ENCODE peak calls at places on chromosomes 13 and 19, in ten cellular contexts. N is cardiac muscle cell; Z is thoracic aorta; U is heart right ventricle; R is left ventricle myocardium inferior; M is CD8-positive, alpha-beta T cell; V is ascending aorta; I is colonic mucosa; L is esophagus muscularis mucosa; H is RWPE1. C is an unnamed sample.

GRCh38 chr13:48979892-48980291 is 4.2 kb downstream of the FNDC3A start:
- DNase-seq in N (no peak), Z (no peak), U (no peak), R (no peak), M (no peak), V (no peak), I (no peak), L (no peak), H (no peak), C (no peak)

GRCh38 chr19:35455616-35456201 is 7.7 kb downstream of the FFAR2 start:
- DNase-seq in N (no peak), Z (no peak), U (no peak), R (no peak), M (no peak), V (no peak), I (no peak), L (no peak), H (no peak), C (no peak)

GRCh38 chr13:91111476-91112190 is 235.9 kb upstream of the MIR17HG start:
- DNase-seq in N (no peak), Z (no peak), U (no peak), R (no peak), M (no peak), V (no peak), I (no peak), L (no peak), H (no peak), C (no peak)

GRCh38 chr19:48329167-48329891 is 4.0 kb downstream of the EMP3 start:
- DNase-seq in N (no peak), Z (no peak), U (no peak), R (no peak), M (no peak), V (no peak), I (no peak), L (no peak), H (peak), C (no peak)

GRCh38 chr13:77751513-77752456 is 54.3 kb downstream of the SLAIN1 start:
- DNase-seq in N (peak), Z (no peak), U (no peak), R (no peak), M (no peak), V (no peak), I (peak), L (no peak), H (peak), C (no peak)

GRCh38 chr19:7970716-7971448 is 27.4 kb upstream of the TIMM44 start:
- DNase-seq in N (peak), Z (no peak), U (no peak), R (no peak), M (no peak), V (no peak), I (peak), L (no peak), H (peak), C (no peak)

GRCh38 chr13:98492335-98493034 is 84.4 kb downstream of the STK24 start:
- DNase-seq in N (peak), Z (no peak), U (no peak), R (no peak), M (no peak), V (no peak), I (no peak), L (no peak), H (no peak), C (no peak)

GRCh38 chr13:41579168-41579567 is 121.8 kb downstream of the RGCC start:
- DNase-seq in N (no peak), Z (no peak), U (no peak), R (no peak), M (no peak), V (no peak), I (no peak), L (no peak), H (no peak), C (no peak)

GRCh38 chr13:24178847-24179845 is 18.6 kb downstream of the SPATA13 start:
- DNase-seq in N (no peak), Z (no peak), U (no peak), R (no peak), M (no peak), V (no peak), I (no peak), L (peak), H (no peak), C (no peak)

GRCh38 chr13:96632536-96633320 is 361.5 kb downstream of the OXGR1 start:
- DNase-seq in N (peak), Z (no peak), U (no peak), R (no peak), M (no peak), V (no peak), I (no peak), L (no peak), H (no peak), C (no peak)

DNA sequence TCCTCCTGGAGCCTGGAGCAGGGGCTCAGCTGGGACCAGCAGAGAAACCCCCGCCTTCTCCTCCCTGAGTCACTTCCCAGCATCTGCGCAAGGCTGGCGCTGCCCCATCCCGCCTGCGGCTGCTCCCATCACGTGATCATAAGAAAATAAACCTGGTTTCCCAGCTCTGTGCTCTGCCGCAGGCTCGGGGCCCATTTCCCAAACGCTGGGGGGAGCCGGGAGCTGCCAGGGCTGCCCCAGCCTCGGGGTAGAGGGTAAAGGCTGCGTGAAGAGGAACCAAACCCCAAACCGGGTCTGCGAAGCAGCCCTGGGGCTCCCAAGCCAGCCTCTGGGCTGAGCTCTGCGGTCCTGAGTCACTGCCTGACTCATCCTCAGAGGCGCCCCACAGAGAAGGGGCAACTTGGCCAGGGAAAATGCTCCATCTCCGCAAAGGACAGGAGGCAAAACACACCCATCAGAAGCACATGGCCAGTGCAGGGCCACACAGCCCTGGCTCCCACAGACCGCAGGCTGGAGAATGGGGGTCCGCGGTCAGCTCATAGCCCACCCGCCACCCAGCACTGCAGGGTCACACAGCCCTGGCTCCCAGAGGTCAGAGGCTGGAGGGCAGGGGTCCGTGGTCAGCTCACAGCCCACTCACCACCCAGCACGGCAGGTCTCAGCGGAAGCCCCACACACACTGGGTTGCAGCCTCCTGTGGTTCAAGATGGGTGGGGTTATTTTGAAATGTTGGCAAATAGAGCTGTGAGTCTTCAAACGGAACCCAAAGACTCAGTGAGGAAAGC is 67.1 kb downstream of the RASA3 start:
- DNase-seq in N (peak), Z (peak), U (peak), R (peak), M (peak), V (peak), I (peak), L (peak), H (peak), C (peak)
- H3K27ac ChIP-seq in N (peak), Z (peak), U (peak), R (peak), M (peak), V (peak), I (peak), L (peak), H (peak), C (peak)

DNA sequence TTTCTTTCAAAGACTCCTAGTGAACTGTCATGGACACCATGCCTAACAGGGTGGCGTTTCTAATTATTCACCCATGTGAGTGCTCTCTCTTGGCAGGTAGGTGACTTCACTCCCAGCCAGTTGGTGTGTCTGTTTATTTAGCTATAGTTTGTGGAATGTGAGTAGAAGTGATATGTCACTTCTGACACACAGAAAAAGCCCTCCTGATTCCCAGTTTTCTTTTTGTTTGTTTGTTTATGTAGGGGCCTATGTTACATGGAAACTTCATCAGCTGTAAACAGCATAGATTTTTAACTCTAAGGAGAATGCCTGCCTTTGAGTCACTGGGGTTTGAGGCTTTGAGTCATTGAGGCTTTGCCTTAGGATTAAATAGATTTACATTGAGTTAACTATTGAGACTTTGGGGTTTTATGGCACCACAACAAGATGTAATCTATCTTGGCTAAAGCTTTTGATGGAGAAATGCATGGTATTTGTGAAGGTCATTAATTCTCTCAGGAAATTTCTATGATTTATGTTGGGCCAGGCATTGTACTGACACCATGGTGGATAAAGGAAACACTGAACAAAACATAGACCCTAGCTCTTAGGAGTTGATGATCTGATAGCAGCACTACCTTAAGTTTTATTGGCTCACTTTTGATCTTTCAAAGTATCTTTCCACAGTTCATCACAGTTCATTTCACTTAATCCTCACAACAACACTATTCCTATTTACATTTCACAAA is 45.3 kb downstream of the UFM1 start:
- DNase-seq in N (no peak), Z (no peak), U (no peak), R (no peak), M (no peak), V (no peak), I (no peak), L (no peak), H (no peak), C (no peak)
- H3K27ac ChIP-seq in N (no peak), Z (no peak), U (no peak), R (no peak), M (no peak), V (no peak), I (no peak), L (no peak), H (no peak), C (no peak)

GRCh38 chr19:5691205-5691929 is 1.3 kb downstream of the RPL36 start:
- DNase-seq in N (peak), Z (no peak), U (peak), R (peak), M (no peak), V (no peak), I (peak), L (no peak), H (peak), C (no peak)
- H3K27ac ChIP-seq in N (peak), Z (peak), U (peak), R (peak), M (peak), V (peak), I (peak), L (peak), H (peak), C (peak)

GRCh38 chr19:18669524-18669817 is 14.0 kb upstream of the CRTC1 start:
- DNase-seq in N (no peak), Z (no peak), U (no peak), R (no peak), M (no peak), V (no peak), I (no peak), L (no peak), H (no peak), C (no peak)
- H3K27ac ChIP-seq in N (no peak), Z (no peak), U (no peak), R (no peak), M (no peak), V (peak), I (no peak), L (peak), H (peak), C (no peak)

GRCh38 chr13:111490611-111491010 is 170.2 kb downstream of the TEX29 start:
- DNase-seq in N (no peak), Z (no peak), U (no peak), R (no peak), M (no peak), V (no peak), I (no peak), L (no peak), H (no peak), C (no peak)
- H3K27ac ChIP-seq in N (no peak), Z (no peak), U (no peak), R (no peak), M (no peak), V (no peak), I (no peak), L (no peak), H (no peak), C (no peak)

DNA sequence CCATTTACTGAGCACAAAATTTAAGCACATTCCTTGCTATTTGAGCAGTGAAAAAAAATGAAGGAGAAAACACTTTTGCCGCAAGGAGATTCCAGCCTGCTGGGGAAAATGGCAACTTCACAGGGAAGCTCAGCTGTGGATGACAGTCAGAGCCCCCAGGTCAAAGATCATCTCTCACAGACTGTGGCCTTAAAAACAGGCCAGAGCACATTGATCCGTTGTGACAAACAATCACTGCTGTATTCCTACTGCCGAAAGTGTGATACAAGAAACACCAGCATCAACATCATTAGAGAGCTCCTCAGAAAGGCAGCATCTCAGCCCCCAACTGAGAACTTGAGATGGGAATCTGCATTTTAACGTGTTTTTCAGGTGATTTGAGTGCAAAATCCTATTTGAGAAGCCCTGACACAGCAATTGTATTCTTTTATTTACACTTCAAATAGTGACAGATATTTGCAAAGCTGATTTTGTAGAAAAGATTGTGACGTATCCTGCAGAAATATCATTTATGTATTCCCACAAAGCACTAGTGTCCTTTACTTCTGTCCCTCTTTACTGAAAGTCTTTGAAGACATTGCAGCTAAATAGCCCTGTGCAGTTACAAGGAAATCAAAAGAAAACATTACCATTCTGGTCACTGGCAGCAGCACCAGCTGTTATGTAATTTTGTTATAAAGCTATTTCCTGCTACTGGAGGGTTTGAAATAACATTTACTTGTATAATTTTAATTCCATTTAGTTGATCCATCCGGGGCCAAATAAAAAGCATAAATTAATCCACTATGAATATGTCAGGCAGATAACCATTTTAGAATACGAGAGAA is 652.0 kb downstream of the LIG4 start:
- DNase-seq in N (no peak), Z (no peak), U (no peak), R (no peak), M (no peak), V (no peak), I (no peak), L (no peak), H (no peak), C (no peak)
- H3K27ac ChIP-seq in N (no peak), Z (no peak), U (no peak), R (no peak), M (no peak), V (no peak), I (no peak), L (no peak), H (no peak), C (no peak)

GRCh38 chr13:113855012-113855921 is 8.6 kb downstream of the GAS6 start:
- DNase-seq in N (no peak), Z (no peak), U (no peak), R (peak), M (no peak), V (no peak), I (peak), L (no peak), H (no peak), C (no peak)
- H3K27ac ChIP-seq in N (no peak), Z (peak), U (peak), R (peak), M (no peak), V (no peak), I (peak), L (peak), H (peak), C (no peak)